ENCODE peak calls at places on chromosomes 3 and 15, in six cellular contexts. H, M, W, V, S and D are unnamed samples.

GRCh38 chr3:134449277-134449676 is 36.5 kb downstream of the ANAPC13 start:
- DNase-seq in H (no peak), M (peak; percentile 56), W (no peak), V (no peak), S (peak; percentile 34), D (no peak)

GRCh38 chr3:156332304-156332703 is 211.9 kb downstream of the KCNAB1 start:
- DNase-seq in H (no peak), M (no peak), W (no peak), V (no peak), S (no peak), D (no peak)

GRCh38 chr3:134239538-134239937 is 11.1 kb downstream of the RYK start:
- DNase-seq in H (no peak), M (no peak), W (no peak), V (no peak), S (no peak), D (no peak)

GRCh38 chr3:62255758-62256157 is 117.6 kb downstream of the FEZF2 start:
- DNase-seq in H (peak; percentile 76), M (no peak), W (no peak), V (no peak), S (no peak), D (no peak)

GRCh38 chr15:45710657-45711056 is 75.8 kb downstream of the SQOR start:
- DNase-seq in H (no peak), M (no peak), W (no peak), V (no peak), S (no peak), D (no peak)

GRCh38 chr3:37680393-37680792 is 181.3 kb upstream of the CTDSPL start:
- DNase-seq in H (no peak), M (no peak), W (no peak), V (no peak), S (no peak), D (no peak)

GRCh38 chr3:114155370-114155821 is 23.5 kb downstream of the DRD3 start:
- DNase-seq in H (no peak), M (peak; percentile 21), W (no peak), V (no peak), S (peak; percentile 49), D (no peak)

GRCh38 chr3:89246326-89246725 is 138.9 kb downstream of the EPHA3 start:
- DNase-seq in H (no peak), M (no peak), W (no peak), V (no peak), S (no peak), D (no peak)

GRCh38 chr15:89790661-89791060 is 14.5 kb downstream of the MESP2 start:
- DNase-seq in H (no peak), M (no peak), W (no peak), V (no peak), S (no peak), D (no peak)
- H3K4me1 ChIP-seq in H (peaks cover 13% of the 10 kb centered on the region), M (peaks cover 24% of the 10 kb centered on the region), W (peaks cover 4% of the 10 kb centered on the region), V (peaks cover 5% of the 10 kb centered on the region), S (no peaks in the 10 kb centered on the region), D (no peaks in the 10 kb centered on the region)

DNA sequence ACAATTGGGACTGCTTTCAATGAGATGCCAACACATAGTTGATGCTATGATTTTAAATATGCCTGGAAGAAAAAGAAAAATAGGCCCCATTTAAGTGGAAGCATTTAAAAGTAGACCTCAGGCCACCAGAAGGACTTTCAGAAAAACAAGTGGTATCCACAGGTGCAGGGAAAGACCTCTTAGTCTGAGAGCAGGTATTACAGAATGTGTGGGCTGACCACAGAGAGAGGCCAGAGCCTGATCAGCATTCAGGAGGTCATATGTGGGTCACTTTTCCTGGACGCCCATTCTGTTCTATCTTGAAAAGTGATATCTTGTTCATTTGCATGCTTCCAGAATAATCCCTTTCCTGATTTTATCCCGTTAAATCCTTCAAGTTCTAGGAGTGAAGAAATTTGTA is 95.5 kb downstream of the GABRG3 start:
- DNase-seq in H (no peak), M (no peak), W (no peak), V (no peak), S (no peak), D (no peak)
- H3K9me3 ChIP-seq in H (peaks cover 16% of the 10 kb centered on the region), M (no peaks in the 10 kb centered on the region), W (peaks cover 25% of the 10 kb centered on the region), V (peaks cover 10% of the 10 kb centered on the region), S (no peaks in the 10 kb centered on the region), D (no peaks in the 10 kb centered on the region)

GRCh38 chr15:49625460-49626036 is 4.7 kb downstream of the DTWD1 start:
- DNase-seq in H (no peak), M (no peak), W (no peak), V (no peak), S (no peak), D (no peak)
- H3K36me3 ChIP-seq in H (peaks cover 25% of the 10 kb centered on the region), M (peaks cover 15% of the 10 kb centered on the region), W (no peaks in the 10 kb centered on the region), V (peaks cover 21% of the 10 kb centered on the region), S (peaks cover 15% of the 10 kb centered on the region), D (no peaks in the 10 kb centered on the region)

GRCh38 chr15:63446260-63446659 is 58.1 kb upstream of the USP3 start:
- DNase-seq in H (no peak), M (no peak), W (no peak), V (no peak), S (no peak), D (no peak)
- H3K4me1 ChIP-seq in H (no peaks in the 10 kb centered on the region), M (peaks cover 23% of the 10 kb centered on the region), W (no peaks in the 10 kb centered on the region), V (peaks cover 10% of the 10 kb centered on the region), S (peaks cover 12% of the 10 kb centered on the region), D (no peaks in the 10 kb centered on the region)

GRCh38 chr15:25186411-25186810 is 231.6 kb downstream of the SNRPN start:
- DNase-seq in H (peak; percentile 20), M (no peak), W (no peak), V (peak; percentile 37), S (no peak), D (no peak)

GRCh38 chr15:25184356-25185155 is 229.8 kb downstream of the SNRPN start:
- DNase-seq in H (peak; percentile 10), M (no peak), W (peak; percentile 5), V (peak; percentile 25), S (no peak), D (peak; percentile 4)

GRCh38 chr15:25185156-25185710 is 230.4 kb downstream of the SNRPN start:
- DNase-seq in H (peak; percentile 21), M (no peak), W (no peak), V (peak; percentile 43), S (no peak), D (no peak)

GRCh38 chr15:25186906-25187645 is 232.3 kb downstream of the SNRPN start:
- DNase-seq in H (peak; percentile 19), M (no peak), W (no peak), V (no peak), S (no peak), D (no peak)

GRCh38 chr15:25185791-25186190 is 231.0 kb downstream of the SNRPN start:
- DNase-seq in H (peak; percentile 11), M (no peak), W (peak; percentile 31), V (peak; percentile 46), S (no peak), D (no peak)
- H3K9me3 ChIP-seq in H (peaks cover 7% of the 10 kb centered on the region), M (peaks cover 99% of the 10 kb centered on the region), W (peaks cover 96% of the 10 kb centered on the region), V (no peaks in the 10 kb centered on the region), S (peaks cover 2% of the 10 kb centered on the region), D (no peaks in the 10 kb centered on the region)

GRCh38 chr3:47688488-47688887 is 93.2 kb downstream of the SMARCC1 start:
- DNase-seq in H (no peak), M (no peak), W (no peak), V (no peak), S (no peak), D (no peak)

GRCh38 chr3:47692158-47692557 is 89.5 kb downstream of the SMARCC1 start:
- DNase-seq in H (no peak), M (no peak), W (no peak), V (no peak), S (no peak), D (no peak)
- H3K36me3 ChIP-seq in H (peaks cover 95% of the 10 kb centered on the region), M (peaks cover 81% of the 10 kb centered on the region), W (peaks cover 12% of the 10 kb centered on the region), V (peaks cover 81% of the 10 kb centered on the region), S (peaks cover 21% of the 10 kb centered on the region), D (peaks cover 68% of the 10 kb centered on the region)